ENCODE peak calls at places on chromosome 11, in five cellular contexts. One of them, this sample, is unnamed.

GRCh38 chr11:12506502-12506921 is 129.1 kb downstream of the PARVA start:
- DNase-seq in uterus: no peak
- DNase-seq in BJ: peak; percentile 44
- DNase-seq in heart left ventricle: no peak
- DNase-seq in H9: no peak
- DNase-seq in this sample: no peak

GRCh38 chr11:38530226-38530625 is 1932.2 kb upstream of the RAG2 start:
- DNase-seq in uterus: no peak
- DNase-seq in BJ: no peak
- DNase-seq in heart left ventricle: no peak
- DNase-seq in H9: no peak
- DNase-seq in this sample: no peak

GRCh38 chr11:36048496-36049247 is 104.8 kb downstream of the LDLRAD3 start:
- DNase-seq in uterus: no peak
- DNase-seq in BJ: no peak
- DNase-seq in heart left ventricle: no peak
- DNase-seq in H9: no peak
- DNase-seq in this sample: no peak

GRCh38 chr11:69370984-69371709 is 77.2 kb downstream of the MYEOV start:
- DNase-seq in uterus: no peak
- DNase-seq in BJ: no peak
- DNase-seq in heart left ventricle: no peak
- DNase-seq in H9: peak; percentile 6
- DNase-seq in this sample: peak; percentile 6

GRCh38 chr11:86551286-86551685 is 121.1 kb downstream of the ME3 start:
- DNase-seq in uterus: no peak
- DNase-seq in BJ: peak; percentile 57
- DNase-seq in heart left ventricle: no peak
- DNase-seq in H9: no peak
- DNase-seq in this sample: no peak

GRCh38 chr11:80330302-80330701 is 889.5 kb upstream of the TENM4 start:
- DNase-seq in uterus: no peak
- DNase-seq in BJ: no peak
- DNase-seq in heart left ventricle: no peak
- DNase-seq in H9: no peak
- DNase-seq in this sample: no peak

GRCh38 chr11:107587306-107587979 is 3.5 kb upstream of the ELMOD1 start:
- DNase-seq in uterus: no peak
- DNase-seq in BJ: peak; percentile 62
- DNase-seq in heart left ventricle: no peak
- DNase-seq in H9: no peak
- DNase-seq in this sample: no peak

GRCh38 chr11:12043959-12044772 is 35.7 kb upstream of the DKK3 start:
- DNase-seq in uterus: peak; percentile 90
- DNase-seq in BJ: peak; percentile 98
- DNase-seq in heart left ventricle: peak; percentile 87
- DNase-seq in H9: peak; percentile 79
- DNase-seq in this sample: peak; percentile 91

GRCh38 chr11:122197055-122197987 is 81.3 kb upstream of the BLID start:
- DNase-seq in uterus: peak; percentile 44
- DNase-seq in BJ: peak; percentile 95
- DNase-seq in heart left ventricle: no peak
- DNase-seq in H9: no peak
- DNase-seq in this sample: no peak

GRCh38 chr11:12631651-12632050 is 42.6 kb upstream of the TEAD1 start:
- DNase-seq in uterus: no peak
- DNase-seq in BJ: no peak
- DNase-seq in heart left ventricle: no peak
- DNase-seq in H9: no peak
- DNase-seq in this sample: no peak

GRCh38 chr11:122138759-122139594 is 23.0 kb upstream of the BLID start:
- DNase-seq in uterus: no peak
- DNase-seq in BJ: no peak
- DNase-seq in heart left ventricle: no peak
- DNase-seq in H9: no peak
- DNase-seq in this sample: peak; percentile 37

GRCh38 chr11:119983816-119984215 is 154.1 kb downstream of the TRIM29 start:
- DNase-seq in uterus: no peak
- DNase-seq in BJ: no peak
- DNase-seq in heart left ventricle: no peak
- DNase-seq in H9: no peak
- DNase-seq in this sample: no peak

GRCh38 chr11:119983240-119983732 is 154.6 kb downstream of the TRIM29 start:
- DNase-seq in uterus: no peak
- DNase-seq in BJ: no peak
- DNase-seq in heart left ventricle: no peak
- DNase-seq in H9: peak; percentile 50
- DNase-seq in this sample: peak; percentile 74

GRCh38 chr11:119989422-119989821 is 148.5 kb downstream of the TRIM29 start:
- DNase-seq in uterus: no peak
- DNase-seq in BJ: no peak
- DNase-seq in heart left ventricle: no peak
- DNase-seq in H9: no peak
- DNase-seq in this sample: no peak

GRCh38 chr11:119982517-119983239 is 155.2 kb downstream of the TRIM29 start:
- DNase-seq in uterus: no peak
- DNase-seq in BJ: no peak
- DNase-seq in heart left ventricle: no peak
- DNase-seq in H9: no peak
- DNase-seq in this sample: no peak

GRCh38 chr11:119985551-119985950 is 152.4 kb downstream of the TRIM29 start:
- DNase-seq in uterus: no peak
- DNase-seq in BJ: no peak
- DNase-seq in heart left ventricle: no peak
- DNase-seq in H9: no peak
- DNase-seq in this sample: no peak
- H3K27me3 ChIP-seq in uterus: no peaks in the 10 kb centered on the region
- H3K27me3 ChIP-seq in BJ: peaks cover 2% of the 10 kb centered on the region
- H3K27me3 ChIP-seq in heart left ventricle: peaks cover 6% of the 10 kb centered on the region
- H3K27me3 ChIP-seq in H9: no peaks in the 10 kb centered on the region
- H3K27me3 ChIP-seq in this sample: peaks cover 15% of the 10 kb centered on the region

DNA sequence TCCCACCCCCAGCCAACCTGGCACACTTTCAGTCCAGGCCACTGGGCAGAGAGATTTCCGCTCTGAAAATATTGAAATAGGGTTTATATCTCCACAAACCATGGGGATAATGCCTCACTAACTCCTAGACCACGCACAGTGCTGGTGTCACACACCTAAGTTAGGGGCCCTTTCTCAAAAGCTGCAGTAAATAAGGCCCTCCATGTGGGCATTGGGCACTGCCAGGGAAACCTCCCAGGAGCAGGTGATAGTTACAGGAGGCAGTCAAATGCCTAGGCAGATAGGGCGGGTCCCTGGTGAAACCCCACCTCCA is 3.1 kb upstream of the IL10RA start:
- DNase-seq in uterus: no peak
- DNase-seq in BJ: no peak
- DNase-seq in heart left ventricle: no peak
- DNase-seq in H9: peak; percentile 18
- DNase-seq in this sample: no peak
- H3K27me3 ChIP-seq in uterus: no peaks in the 10 kb centered on the region
- H3K27me3 ChIP-seq in BJ: peaks cover 1% of the 10 kb centered on the region
- H3K27me3 ChIP-seq in heart left ventricle: no peaks in the 10 kb centered on the region
- H3K27me3 ChIP-seq in H9: peaks cover 14% of the 10 kb centered on the region
- H3K27me3 ChIP-seq in this sample: peaks cover 42% of the 10 kb centered on the region

GRCh38 chr11:117557321-117557720 is 229.7 kb downstream of the CEP164 start:
- DNase-seq in uterus: no peak
- DNase-seq in BJ: no peak
- DNase-seq in heart left ventricle: no peak
- DNase-seq in H9: no peak
- DNase-seq in this sample: no peak

GRCh38 chr11:117562111-117562510 is 234.5 kb downstream of the CEP164 start:
- DNase-seq in uterus: no peak
- DNase-seq in BJ: no peak
- DNase-seq in heart left ventricle: no peak
- DNase-seq in H9: no peak
- DNase-seq in this sample: no peak

GRCh38 chr11:117563556-117563955 is 233.5 kb downstream of the DSCAML1 start:
- DNase-seq in uterus: no peak
- DNase-seq in BJ: no peak
- DNase-seq in heart left ventricle: no peak
- DNase-seq in H9: no peak
- DNase-seq in this sample: no peak

GRCh38 chr11:117560786-117561530 is 233.3 kb downstream of the CEP164 start:
- DNase-seq in uterus: no peak
- DNase-seq in BJ: no peak
- DNase-seq in heart left ventricle: no peak
- DNase-seq in H9: no peak
- DNase-seq in this sample: no peak

DNA sequence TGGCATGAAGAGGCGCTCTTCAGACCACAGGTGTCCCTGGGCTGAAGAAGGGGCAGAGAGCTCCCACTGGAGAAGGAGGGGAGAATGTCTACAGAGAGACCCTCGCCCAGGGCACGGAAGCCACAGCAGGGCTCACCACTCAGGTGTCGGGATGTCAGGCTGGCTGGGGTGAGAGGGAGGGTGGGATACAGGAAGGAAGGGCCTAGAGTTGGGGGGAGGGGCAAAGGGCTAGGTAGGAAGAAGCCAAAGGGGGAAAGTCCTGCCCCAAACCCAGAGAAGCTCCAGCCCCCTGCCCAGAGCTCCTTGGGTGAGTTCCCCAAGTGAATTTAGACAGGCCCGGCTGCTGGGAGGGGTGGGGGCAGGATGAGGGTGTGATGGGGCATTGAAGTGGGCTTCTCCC is 232.0 kb downstream of the CEP164 start:
- DNase-seq in uterus: no peak
- DNase-seq in BJ: no peak
- DNase-seq in heart left ventricle: no peak
- DNase-seq in H9: no peak
- DNase-seq in this sample: no peak
- H3K27me3 ChIP-seq in uterus: no peaks in the 10 kb centered on the region
- H3K27me3 ChIP-seq in BJ: no peaks in the 10 kb centered on the region
- H3K27me3 ChIP-seq in heart left ventricle: no peaks in the 10 kb centered on the region
- H3K27me3 ChIP-seq in H9: no peaks in the 10 kb centered on the region
- H3K27me3 ChIP-seq in this sample: peaks cover 99% of the 10 kb centered on the region

GRCh38 chr11:1918436-1919315 is 827 bp upstream of the TNNT3 start:
- DNase-seq in uterus: peak; percentile 35
- DNase-seq in BJ: no peak
- DNase-seq in heart left ventricle: no peak
- DNase-seq in H9: no peak
- DNase-seq in this sample: no peak
- H3K27me3 ChIP-seq in uterus: no peaks in the 10 kb centered on the region
- H3K27me3 ChIP-seq in BJ: no peaks in the 10 kb centered on the region
- H3K27me3 ChIP-seq in heart left ventricle: no peaks in the 10 kb centered on the region
- H3K27me3 ChIP-seq in H9: no peaks in the 10 kb centered on the region
- H3K27me3 ChIP-seq in this sample: no peaks in the 10 kb centered on the region

GRCh38 chr11:129721685-129722084 is 94.0 kb upstream of the TMEM45B start:
- DNase-seq in uterus: no peak
- DNase-seq in BJ: no peak
- DNase-seq in heart left ventricle: no peak
- DNase-seq in H9: no peak
- DNase-seq in this sample: peak; percentile 31
- H3K27me3 ChIP-seq in uterus: no peaks in the 10 kb centered on the region
- H3K27me3 ChIP-seq in BJ: peaks cover 4% of the 10 kb centered on the region
- H3K27me3 ChIP-seq in heart left ventricle: peaks cover 5% of the 10 kb centered on the region
- H3K27me3 ChIP-seq in H9: no peaks in the 10 kb centered on the region
- H3K27me3 ChIP-seq in this sample: peaks cover 6% of the 10 kb centered on the region

GRCh38 chr11:33103836-33104235 is 57.4 kb downstream of the CSTF3 start:
- DNase-seq in uterus: no peak
- DNase-seq in BJ: no peak
- DNase-seq in heart left ventricle: no peak
- DNase-seq in H9: no peak
- DNase-seq in this sample: no peak
- H3K27me3 ChIP-seq in uterus: no peaks in the 10 kb centered on the region
- H3K27me3 ChIP-seq in BJ: no peaks in the 10 kb centered on the region
- H3K27me3 ChIP-seq in heart left ventricle: no peaks in the 10 kb centered on the region
- H3K27me3 ChIP-seq in H9: no peaks in the 10 kb centered on the region
- H3K27me3 ChIP-seq in this sample: no peaks in the 10 kb centered on the region

DNA sequence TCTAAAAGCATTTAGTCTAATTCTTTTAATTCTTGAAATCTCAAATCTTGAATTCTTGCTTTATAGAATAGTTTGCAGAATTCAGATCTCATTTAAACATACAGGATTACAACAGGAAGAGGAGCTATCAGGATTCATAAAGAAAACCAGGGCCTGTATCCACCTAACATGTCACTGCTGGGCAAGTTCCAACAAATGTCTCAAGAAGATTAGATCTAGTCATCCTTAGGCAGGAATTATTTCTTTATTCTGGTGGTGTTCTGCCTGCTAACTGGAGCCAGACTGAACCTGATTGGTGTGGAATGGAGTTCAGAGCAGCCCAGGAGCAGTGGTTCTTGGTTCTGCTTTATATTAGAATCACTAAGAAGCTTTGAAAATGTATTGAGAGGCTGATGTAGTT is 500.7 kb downstream of the LRRC4C start:
- DNase-seq in uterus: no peak
- DNase-seq in BJ: no peak
- DNase-seq in heart left ventricle: no peak
- DNase-seq in H9: no peak
- DNase-seq in this sample: no peak
- H3K27me3 ChIP-seq in uterus: no peaks in the 10 kb centered on the region
- H3K27me3 ChIP-seq in BJ: no peaks in the 10 kb centered on the region
- H3K27me3 ChIP-seq in heart left ventricle: no peaks in the 10 kb centered on the region
- H3K27me3 ChIP-seq in H9: no peaks in the 10 kb centered on the region
- H3K27me3 ChIP-seq in this sample: no peaks in the 10 kb centered on the region

This sample was measured in endodermal cell.